ENCODE peak calls at places on chromosomes 16 and 17, in six cellular contexts. L is CD4-positive, alpha-beta T cell; E is GM20000; T is ovary; I is GM12865; V is lower lobe of right lung. G is an unnamed sample.

GRCh38 chr17:35155246-35155645 is 7.6 kb downstream of the UNC45B start:
- DNase-seq in E (no peak), I (no peak), T (no peak), V (no peak), L (no peak), G (no peak)

GRCh38 chr16:53111078-53111776 is 56.4 kb downstream of the CHD9 start:
- DNase-seq in L (no peak), E (peak), V (no peak), I (peak), T (no peak), G (peak)

GRCh38 chr17:77101521-77102410 is 39.0 kb upstream of the SEC14L1 start:
- DNase-seq in L (no peak), E (no peak), V (no peak), T (no peak), I (no peak), G (no peak)

GRCh38 chr16:27718767-27719445 is 169.0 kb downstream of the KATNIP start:
- DNase-seq in V (no peak), L (no peak), E (no peak), T (no peak), I (no peak), G (no peak)

GRCh38 chr17:48843172-48843900 is 12.5 kb downstream of the CALCOCO2 start:
- DNase-seq in E (no peak), I (no peak), V (no peak), L (no peak), T (no peak), G (no peak)

GRCh38 chr16:55369151-55369550 is 45.1 kb downstream of the IRX6 start:
- DNase-seq in T (no peak), I (no peak), L (no peak), V (no peak), E (no peak), G (no peak)

GRCh38 chr17:68196394-68197090 is 51.3 kb upstream of the AMZ2 start:
- DNase-seq in E (no peak), V (no peak), I (no peak), L (no peak), T (no peak), G (no peak)

GRCh38 chr17:31413871-31414589 is 22.6 kb downstream of the RAB11FIP4 start:
- DNase-seq in I (no peak), L (no peak), E (no peak), T (no peak), V (no peak), G (no peak)

GRCh38 chr17:10793256-10793655 is 10.6 kb downstream of the TMEM238L start:
- DNase-seq in V (no peak), I (no peak), L (no peak), T (no peak), E (no peak), G (no peak)

GRCh38 chr17:41455236-41455635 is 11.9 kb downstream of the KRT32 start:
- DNase-seq in L (no peak), T (no peak), I (no peak), E (no peak), V (no peak), G (no peak)

GRCh38 chr16:87233928-87234327 is 83.3 kb downstream of the C16orf95 start:
- DNase-seq in I (peak), E (no peak), V (no peak), T (no peak), L (no peak), G (no peak)

GRCh38 chr16:87234601-87235000 is 82.6 kb downstream of the C16orf95 start:
- DNase-seq in L (no peak), E (no peak), V (no peak), T (no peak), I (no peak), G (no peak)

GRCh38 chr16:87236516-87237115 is 80.6 kb downstream of the C16orf95 start:
- DNase-seq in T (no peak), L (no peak), E (no peak), V (no peak), I (no peak), G (no peak)

GRCh38 chr16:87238371-87238715 is 78.8 kb downstream of the C16orf95 start:
- DNase-seq in L (no peak), E (no peak), T (no peak), I (no peak), V (no peak), G (no peak)

DNA sequence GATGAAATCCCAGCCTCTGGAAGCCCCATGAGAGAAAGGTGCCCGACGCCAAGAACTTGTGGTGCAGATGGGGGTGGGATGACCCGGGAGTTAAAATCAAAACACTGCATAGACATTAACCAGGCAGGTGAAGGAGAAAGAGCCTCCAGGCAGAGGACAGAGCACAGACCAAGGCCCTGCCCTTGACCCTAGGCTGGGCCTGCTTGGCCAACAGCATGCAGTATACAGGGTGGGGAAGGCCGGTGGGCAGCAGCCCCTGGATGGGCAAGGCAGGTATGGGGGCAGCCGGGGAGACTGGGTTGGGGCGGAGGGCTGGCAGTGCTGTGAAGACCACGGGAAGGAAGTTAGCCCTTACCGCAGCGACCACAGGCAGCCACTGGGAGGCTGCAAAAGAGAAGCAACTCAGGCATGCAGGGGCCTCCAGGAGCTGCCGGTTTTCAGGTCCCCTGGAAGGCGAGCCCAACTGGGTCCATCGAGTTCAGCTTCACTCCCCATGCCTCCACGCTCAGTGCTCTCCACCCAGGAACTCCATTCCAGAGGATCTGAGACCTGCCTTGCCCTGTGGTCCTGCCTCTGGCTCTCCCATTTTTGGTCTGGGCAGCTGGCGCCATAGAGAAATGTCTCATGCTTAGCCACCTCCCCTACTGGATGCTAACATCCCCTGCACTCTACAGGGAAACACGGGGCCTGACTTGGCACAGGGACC is 81.2 kb downstream of the C16orf95 start:
- DNase-seq in V (no peak), L (no peak), E (no peak), T (no peak), I (peak), G (peak)
- TF ChIP-seq CTCF in V (no peak), L (no peak), E (no peak), T (no peak), I (no peak), G (no peak)

GRCh38 chr16:50288920-50289319 is 22.6 kb downstream of the ADCY7 start:
- DNase-seq in T (no peak), L (no peak), I (no peak), E (no peak), V (no peak), G (no peak)
- TF ChIP-seq CTCF in T (no peak), L (no peak), I (no peak), E (no peak), V (no peak), G (no peak)

GRCh38 chr16:21001262-21001661 is 100.7 kb downstream of the LYRM1 start:
- DNase-seq in E (peak), V (no peak), T (no peak), I (peak), L (no peak), G (peak)
- TF ChIP-seq CTCF in E (peak), V (peak), T (no peak), I (peak), L (no peak), G (peak)

DNA sequence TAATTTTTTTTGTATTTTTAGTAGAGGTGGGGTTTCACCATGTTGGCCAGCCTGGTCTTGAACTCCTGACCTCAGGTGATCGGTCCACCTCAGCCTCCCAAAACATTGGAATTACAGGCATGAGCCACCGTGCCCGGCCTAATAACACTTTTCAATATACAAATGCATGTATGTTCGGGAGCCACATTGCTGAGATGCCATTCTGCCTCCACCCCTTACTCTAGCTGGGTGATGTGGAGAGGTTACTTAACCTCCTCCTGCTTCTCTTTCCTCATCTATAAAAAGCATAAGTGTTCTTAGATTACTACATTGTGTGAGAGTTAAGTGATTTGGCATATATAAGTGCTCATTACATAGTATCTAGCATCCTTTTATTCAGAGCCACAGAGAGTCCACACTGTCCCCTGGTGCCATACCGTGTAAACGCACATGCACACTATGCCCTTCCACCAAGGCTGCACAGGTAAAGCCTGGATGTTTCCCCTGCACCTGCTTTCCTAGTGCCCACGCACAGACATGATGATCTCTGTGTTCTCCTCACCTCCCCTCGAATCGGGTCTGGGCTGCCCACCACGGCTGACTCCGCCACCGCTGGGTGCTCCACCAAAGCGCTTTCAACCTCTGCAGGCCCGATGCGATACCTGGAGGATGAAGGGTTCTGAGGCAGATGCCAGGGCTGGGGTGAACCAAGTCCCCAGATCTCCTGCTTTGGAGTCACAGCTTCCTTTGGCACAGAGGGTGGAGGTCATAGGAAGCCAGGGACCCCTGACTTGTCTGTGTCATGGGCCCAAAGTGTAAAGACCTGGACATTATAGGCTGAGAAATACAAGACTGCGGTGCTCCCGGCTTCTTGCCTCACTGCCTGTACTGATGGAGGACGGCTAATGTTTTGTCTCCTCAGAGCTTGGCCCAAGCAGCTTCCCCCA is 49.0 kb upstream of the ACSM2B start:
- DNase-seq in V (no peak), I (no peak), E (no peak), T (no peak), L (no peak), G (no peak)
- TF ChIP-seq CTCF in V (peak), I (no peak), E (no peak), T (no peak), L (no peak), G (no peak)